ENCODE peak calls at places on chromosomes 12 and 14, in nine cellular contexts. N is astrocyte, X is GM23248, E is PC-3, S is neural progenitor cell, W is PC-9, G is hepatocyte, F is GM23338, Y is H1. B is an unnamed sample. For H3K4me1, the result is how much of the 10 kb centered on the place peaks cover.

GRCh38 chr14:51328089-51328941 is 88.3 kb downstream of the TMX1 start:
- DNase-seq in N (peak), X (peak), E (peak), S (no peak), W (no peak), G (no peak), F (peak), Y (no peak), B (no peak)

GRCh38 chr12:57460457-57461325 is 1.1 kb downstream of the GLI1 start:
- DNase-seq in N (no peak), X (no peak), E (no peak), S (peak), W (no peak), G (peak), F (peak), Y (peak), B (no peak)

GRCh38 chr12:25020621-25021243 is 71.8 kb upstream of the BCAT1 start:
- DNase-seq in N (no peak), X (no peak), E (no peak), S (no peak), W (no peak), G (no peak), F (no peak), Y (no peak), B (no peak)

GRCh38 chr14:55867726-55868125 is 250.5 kb upstream of the PELI2 start:
- DNase-seq in N (peak), X (peak), E (peak), S (no peak), W (no peak), G (no peak), F (no peak), Y (no peak), B (no peak)

GRCh38 chr14:37778135-37778943 is 182.9 kb downstream of the TTC6 start:
- DNase-seq in N (no peak), X (no peak), E (no peak), S (no peak), W (no peak), G (no peak), F (no peak), Y (no peak), B (no peak)

GRCh38 chr12:89859513-89860220 is 151.0 kb upstream of the ATP2B1 start:
- DNase-seq in N (no peak), X (peak), E (peak), S (no peak), W (no peak), G (no peak), F (no peak), Y (no peak), B (no peak)

GRCh38 chr14:22002860-22003284 is 329.3 kb upstream of the OR4E1 start:
- DNase-seq in N (no peak), X (peak), E (peak), S (peak), W (no peak), G (peak), F (peak), Y (peak), B (no peak)

GRCh38 chr14:49879683-49880204 is 13.1 kb upstream of the ARF6 start:
- DNase-seq in N (peak), X (peak), E (peak), S (peak), W (peak), G (peak), F (peak), Y (peak), B (no peak)

GRCh38 chr12:132423251-132424117 is 66.5 kb upstream of the FBRSL1 start:
- DNase-seq in N (no peak), X (peak), E (no peak), S (peak), W (no peak), G (no peak), F (peak), Y (no peak), B (no peak)

GRCh38 chr14:64763801-64764511 is 59.7 kb downstream of the PLEKHG3 start:
- DNase-seq in N (peak), X (peak), E (peak), S (peak), W (no peak), G (peak), F (peak), Y (no peak), B (no peak)

GRCh38 chr12:87991483-87991882 is 37.7 kb downstream of the C12orf50 start:
- DNase-seq in N (no peak), X (no peak), E (no peak), S (no peak), W (no peak), G (no peak), F (no peak), Y (no peak), B (no peak)

GRCh38 chr14:99253890-99254289 is 18.1 kb downstream of the BCL11B start:
- DNase-seq in N (no peak), X (no peak), E (no peak), S (no peak), W (no peak), G (no peak), F (no peak), Y (no peak), B (no peak)

GRCh38 chr12:110822821-110823415 is 23.9 kb upstream of the CCDC63 start:
- DNase-seq in N (no peak), X (no peak), E (no peak), S (no peak), W (no peak), G (no peak), F (no peak), Y (no peak), B (no peak)

GRCh38 chr12:89760783-89761182 is 52.1 kb upstream of the ATP2B1 start:
- DNase-seq in N (no peak), X (no peak), E (no peak), S (no peak), W (no peak), G (no peak), F (no peak), Y (no peak), B (no peak)

GRCh38 chr12:52210186-52210924 is 18.5 kb upstream of the KRT80 start:
- DNase-seq in N (peak), X (peak), E (peak), S (no peak), W (no peak), G (no peak), F (no peak), Y (no peak), B (peak)

GRCh38 chr12:57895337-57896138 is 45.8 kb upstream of the ATP23 start:
- DNase-seq in N (no peak), X (peak), E (no peak), S (no peak), W (no peak), G (no peak), F (no peak), Y (no peak), B (no peak)

GRCh38 chr12:28089363-28089762 is 100.9 kb upstream of the CCDC91 start:
- DNase-seq in N (peak), X (peak), E (peak), S (peak), W (no peak), G (no peak), F (peak), Y (no peak), B (no peak)

GRCh38 chr12:64385019-64385418 is 5.5 kb downstream of the C12orf56 start:
- DNase-seq in N (no peak), X (no peak), E (no peak), S (no peak), W (no peak), G (no peak), F (no peak), Y (no peak), B (no peak)

GRCh38 chr12:92539966-92540791 is 162.6 kb upstream of the PLEKHG7 start:
- DNase-seq in N (no peak), X (no peak), E (no peak), S (peak), W (no peak), G (no peak), F (peak), Y (peak), B (no peak)

GRCh38 chr12:116592116-116592637 is 33.0 kb downstream of the MAP1LC3B2 start:
- DNase-seq in N (no peak), X (peak), E (no peak), S (no peak), W (no peak), G (peak), F (no peak), Y (no peak), B (no peak)

GRCh38 chr12:107359382-107359781 is 266.0 kb upstream of the CRY1 start:
- DNase-seq in N (peak), X (peak), E (peak), S (no peak), W (no peak), G (no peak), F (no peak), Y (no peak), B (no peak)

GRCh38 chr14:95235767-95236166 is 78.4 kb upstream of the DICER1 start:
- DNase-seq in N (no peak), X (no peak), E (no peak), S (no peak), W (no peak), G (no peak), F (no peak), Y (no peak), B (no peak)

GRCh38 chr12:114817491-114818440 is 133.8 kb upstream of the TBX3 start:
- DNase-seq in N (no peak), X (no peak), E (no peak), S (no peak), W (no peak), G (no peak), F (no peak), Y (no peak), B (no peak)

GRCh38 chr14:38485011-38485410 is 229.1 kb upstream of the CLEC14A start:
- DNase-seq in N (no peak), X (no peak), E (no peak), S (no peak), W (no peak), G (no peak), F (no peak), Y (no peak), B (no peak)

GRCh38 chr12:132356686-132357622 is 27.6 kb upstream of the GALNT9 start:
- DNase-seq in N (peak), X (peak), E (peak), S (no peak), W (peak), G (peak), F (no peak), Y (no peak), B (no peak)

GRCh38 chr14:22981090-22982012 is 1.0 kb downstream of the AJUBA start:
- DNase-seq in N (no peak), X (peak), E (peak), S (peak), W (no peak), G (peak), F (peak), Y (peak), B (no peak)

GRCh38 chr14:82641050-82641540 is 1107.4 kb upstream of the SEL1L start:
- DNase-seq in N (no peak), X (no peak), E (no peak), S (no peak), W (no peak), G (no peak), F (no peak), Y (no peak), B (no peak)

GRCh38 chr12:44509471-44509870 is 366.6 kb downstream of the NELL2 start:
- DNase-seq in N (peak), X (no peak), E (no peak), S (peak), W (no peak), G (no peak), F (peak), Y (no peak), B (no peak)

GRCh38 chr14:64601571-64601970 is 51.8 kb downstream of the PPP1R36 start:
- DNase-seq in N (no peak), X (no peak), E (no peak), S (no peak), W (no peak), G (no peak), F (no peak), Y (peak), B (no peak)

GRCh38 chr14:95758331-95758730 is 44.4 kb upstream of the TCL1A start:
- DNase-seq in N (no peak), X (no peak), E (no peak), S (no peak), W (no peak), G (no peak), F (no peak), Y (no peak), B (no peak)

GRCh38 chr12:124492879-124493808 is 74.3 kb downstream of the NCOR2 start:
- DNase-seq in N (no peak), X (no peak), E (no peak), S (no peak), W (no peak), G (no peak), F (no peak), Y (no peak), B (no peak)

GRCh38 chr12:66072566-66072965 is 58.0 kb downstream of the LLPH start:
- DNase-seq in N (no peak), X (no peak), E (no peak), S (no peak), W (no peak), G (no peak), F (no peak), Y (no peak), B (no peak)

GRCh38 chr14:101333335-101334280 is 227.7 kb upstream of the DIO3 start:
- DNase-seq in N (peak), X (no peak), E (peak), S (peak), W (peak), G (no peak), F (no peak), Y (peak), B (no peak)

GRCh38 chr14:36997843-36998242 is 174.6 kb downstream of the SLC25A21 start:
- DNase-seq in N (peak), X (peak), E (no peak), S (no peak), W (no peak), G (no peak), F (no peak), Y (no peak), B (no peak)

GRCh38 chr14:77217551-77217950 is 36.0 kb downstream of the TMEM63C start:
- DNase-seq in N (no peak), X (no peak), E (no peak), S (no peak), W (no peak), G (no peak), F (no peak), Y (no peak), B (no peak)

GRCh38 chr12:979355-979754 is 11.7 kb upstream of the ERC1 start:
- DNase-seq in N (no peak), X (no peak), E (no peak), S (no peak), W (no peak), G (no peak), F (no peak), Y (no peak), B (no peak)

GRCh38 chr14:55370883-55371455 is 40.7 kb downstream of the ATG14 start:
- DNase-seq in N (no peak), X (no peak), E (no peak), S (no peak), W (no peak), G (no peak), F (no peak), Y (no peak), B (no peak)

GRCh38 chr14:89856871-89857345 is 97.6 kb downstream of the EFCAB11 start:
- DNase-seq in N (peak), X (peak), E (peak), S (no peak), W (no peak), G (peak), F (no peak), Y (peak), B (no peak)

GRCh38 chr14:105445290-105445689 is 25.7 kb downstream of the MTA1 start:
- DNase-seq in N (no peak), X (no peak), E (no peak), S (no peak), W (no peak), G (no peak), F (no peak), Y (no peak), B (no peak)
- H3K4me1 ChIP-seq in N (under half), X (under half), E (under half), S (under half), W (under half), G (under half), F (under half), Y (under half), B (under half)

GRCh38 chr14:58960945-58961731 is 227.3 kb upstream of the DAAM1 start:
- DNase-seq in N (no peak), X (no peak), E (no peak), S (no peak), W (no peak), G (no peak), F (no peak), Y (no peak), B (no peak)
- TF ChIP-seq EZH2 in N (no peak), X (no peak), E (no peak), S (no peak), W (no peak), G (no peak), F (no peak), Y (no peak), B (no peak)

GRCh38 chr14:81474156-81474492 is 59.5 kb downstream of the SEL1L start:
- DNase-seq in N (no peak), X (no peak), E (no peak), S (no peak), W (no peak), G (no peak), F (no peak), Y (no peak), B (no peak)
- H3K4me1 ChIP-seq in N (under half), X (under half), E (under half), S (under half), W (under half), G (under half), F (under half), Y (under half), B (under half)

DNA sequence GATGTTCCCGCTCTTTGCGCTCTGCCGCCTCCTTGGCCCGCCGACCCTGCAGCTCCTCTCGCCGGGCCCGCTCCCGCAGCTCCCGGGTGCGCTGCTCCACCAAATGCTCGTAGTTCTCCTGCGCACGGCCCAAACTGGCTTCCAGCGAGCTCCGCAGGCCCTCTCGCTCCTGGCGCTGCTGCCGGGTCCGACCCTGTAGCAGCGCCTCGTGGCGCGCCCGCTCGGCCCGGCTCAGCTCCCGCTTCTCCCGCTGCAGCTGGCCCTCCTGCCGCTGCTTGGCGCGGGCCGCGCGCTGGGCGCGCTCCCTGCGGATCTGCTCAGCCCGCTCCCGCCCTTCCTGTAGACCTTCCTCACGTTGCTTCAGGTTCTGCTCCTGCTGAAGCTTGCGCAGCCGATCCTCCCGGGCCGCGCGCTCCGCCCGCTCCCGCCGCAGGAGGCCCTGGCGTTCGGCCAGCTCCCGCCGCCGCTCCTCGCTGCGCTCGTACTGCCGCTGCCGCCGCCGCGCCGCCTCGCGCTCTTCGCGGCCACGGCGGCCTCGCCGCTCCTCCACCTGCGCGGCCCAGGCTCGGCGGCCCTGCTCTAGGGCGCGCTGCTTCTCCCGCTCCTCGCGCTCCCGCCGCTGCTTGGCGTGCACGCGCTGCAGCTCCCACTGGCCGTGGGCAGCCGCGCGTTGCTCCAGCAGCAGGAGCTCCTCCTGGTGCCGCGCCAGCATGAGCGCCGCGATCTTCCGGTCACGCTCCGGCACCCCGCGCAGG is 2.6 kb downstream of the CCDC177 start:
- DNase-seq in N (no peak), X (peak), E (peak), S (no peak), W (no peak), G (peak), F (peak), Y (peak), B (no peak)
- TF ChIP-seq EZH2 in N (peak), X (no peak), E (peak), S (no peak), W (no peak), G (no peak), F (peak), Y (peak), B (peak)

GRCh38 chr12:123076604-123077297 is 74.1 kb downstream of the PITPNM2 start:
- DNase-seq in N (no peak), X (peak), E (peak), S (no peak), W (no peak), G (no peak), F (no peak), Y (no peak), B (no peak)

GRCh38 chr12:123075591-123076171 is 75.2 kb downstream of the PITPNM2 start:
- DNase-seq in N (peak), X (no peak), E (peak), S (peak), W (peak), G (peak), F (peak), Y (peak), B (no peak)

GRCh38 chr12:123075092-123075491 is 75.8 kb downstream of the PITPNM2 start:
- DNase-seq in N (no peak), X (no peak), E (no peak), S (no peak), W (no peak), G (no peak), F (no peak), Y (no peak), B (no peak)

GRCh38 chr12:123071401-123072304 is 79.2 kb downstream of the PITPNM2 start:
- DNase-seq in N (no peak), X (no peak), E (no peak), S (peak), W (no peak), G (no peak), F (no peak), Y (no peak), B (no peak)

GRCh38 chr12:123073962-123074801 is 76.7 kb downstream of the PITPNM2 start:
- DNase-seq in N (no peak), X (no peak), E (no peak), S (no peak), W (no peak), G (no peak), F (no peak), Y (no peak), B (no peak)
- H3K4me1 ChIP-seq in N (under half), X (under half), E (under half), S (under half), W (half or more), G (under half), F (under half), Y (under half), B (under half)

GRCh38 chr12:68321140-68321539 is 11.0 kb downstream of the MDM1 start:
- DNase-seq in N (no peak), X (no peak), E (no peak), S (no peak), W (no peak), G (no peak), F (no peak), Y (no peak), B (no peak)

GRCh38 chr12:68319988-68320623 is 12.1 kb downstream of the MDM1 start:
- DNase-seq in N (peak), X (peak), E (no peak), S (no peak), W (no peak), G (peak), F (no peak), Y (no peak), B (no peak)

GRCh38 chr12:68317047-68317667 is 15.0 kb downstream of the MDM1 start:
- DNase-seq in N (no peak), X (peak), E (peak), S (peak), W (no peak), G (peak), F (peak), Y (no peak), B (no peak)
- TF ChIP-seq EZH2 in N (no peak), X (no peak), E (no peak), S (no peak), W (no peak), G (no peak), F (no peak), Y (no peak), B (no peak)

GRCh38 chr14:61438860-61439765 is 117.7 kb downstream of the PRKCH start:
- DNase-seq in N (peak), X (peak), E (peak), S (peak), W (peak), G (peak), F (peak), Y (no peak), B (no peak)
- H3K4me1 ChIP-seq in N (under half), X (under half), E (under half), S (under half), W (under half), G (under half), F (under half), Y (under half), B (under half)

B was measured in keratinocyte.